ENCODE peak calls at places on chromosomes 6 and 20, in seven cellular contexts. P, Z, N, W, C, Y and F are unnamed samples.
A peak's percentile ranks its signal among the peaks of the same experiment; 100 is the strongest.

GRCh38 chr20:31666258-31667042 is 28.7 kb downstream of the COX4I2 start:
- DNase-seq in W (no peak), C (peak; percentile 66), Y (no peak), P (no peak), Z (peak; percentile 64), N (no peak), F (no peak)

GRCh38 chr6:48928937-48929336 is 534.1 kb downstream of the MMUT start:
- DNase-seq in P (no peak), N (no peak), W (peak; percentile 7), C (no peak), Y (no peak), Z (no peak), F (no peak)

GRCh38 chr20:49987868-49988690 is 5.3 kb downstream of the SNAI1 start:
- DNase-seq in Y (no peak), P (no peak), N (no peak), Z (no peak), C (no peak), W (peak; percentile 66), F (no peak)

GRCh38 chr20:10790013-10790412 is 116.2 kb upstream of the JAG1 start:
- DNase-seq in N (no peak), W (no peak), P (no peak), Y (no peak), C (no peak), Z (no peak), F (no peak)

GRCh38 chr20:63056236-63057132 is 49.7 kb upstream of the BHLHE23 start:
- DNase-seq in W (peak; percentile 59), N (peak; percentile 52), P (peak; percentile 41), Y (peak; percentile 22), C (peak; percentile 94), Z (peak; percentile 45), F (peak; percentile 77)

GRCh38 chr20:38109657-38110524 is 55.2 kb downstream of the TGM2 start:
- DNase-seq in N (no peak), P (no peak), Y (peak; percentile 96), Z (peak; percentile 83), C (peak; percentile 23), W (peak; percentile 91), F (no peak)

GRCh38 chr6:11389977-11390376 is 147.6 kb upstream of the TMEM170B start:
- DNase-seq in P (no peak), Z (no peak), C (no peak), Y (no peak), N (no peak), W (no peak), F (no peak)

GRCh38 chr6:157925771-157926170 is 55.9 kb upstream of the SYNJ2 start:
- DNase-seq in N (no peak), W (no peak), Y (no peak), C (no peak), P (no peak), Z (no peak), F (no peak)

GRCh38 chr20:11754451-11754850 is 163.2 kb upstream of the BTBD3 start:
- DNase-seq in C (no peak), Z (no peak), Y (no peak), N (no peak), P (no peak), W (no peak), F (no peak)

GRCh38 chr6:44388135-44388487 is 605 bp downstream of the CDC5L start:
- DNase-seq in Y (no peak), C (no peak), Z (no peak), P (no peak), W (no peak), N (no peak), F (no peak)

GRCh38 chr6:85460951-85461805 is 11.3 kb downstream of the NT5E start:
- DNase-seq in C (no peak), Z (no peak), N (no peak), P (peak; percentile 36), Y (peak; percentile 28), W (peak; percentile 68), F (no peak)

GRCh38 chr6:169959129-169960002 is 207.9 kb downstream of the ERMARD start:
- DNase-seq in Y (no peak), W (no peak), Z (no peak), P (peak; percentile 37), C (peak; percentile 45), N (peak; percentile 17), F (peak; percentile 38)

GRCh38 chr6:81450180-81450579 is 302.3 kb downstream of the TENT5A start:
- DNase-seq in Z (no peak), W (peak; percentile 90), P (no peak), Y (peak; percentile 89), N (no peak), C (no peak), F (no peak)

GRCh38 chr6:43070028-43070632 is 6.0 kb upstream of the PTK7 start:
- DNase-seq in W (peak; percentile 77), Y (no peak), P (no peak), Z (no peak), N (peak; percentile 54), C (peak; percentile 71), F (no peak)

GRCh38 chr20:41248371-41249024 is 69.0 kb downstream of the ZHX3 start:
- DNase-seq in N (no peak), C (no peak), W (no peak), Z (no peak), P (no peak), Y (no peak), F (no peak)

GRCh38 chr6:6629416-6629815 is 40.9 kb downstream of the LY86 start:
- DNase-seq in Z (no peak), P (no peak), Y (peak; percentile 1), C (peak; percentile 24), W (peak; percentile 14), N (no peak), F (no peak)

GRCh38 chr6:71496018-71496800 is 207.6 kb downstream of the OGFRL1 start:
- DNase-seq in C (no peak), Z (no peak), P (no peak), N (no peak), Y (no peak), W (no peak), F (no peak)

GRCh38 chr6:3348821-3349220 is 90.1 kb downstream of the PSMG4 start:
- DNase-seq in C (no peak), N (no peak), Z (no peak), P (no peak), Y (no peak), W (no peak), F (no peak)

GRCh38 chr20:50259705-50260479 is 69.3 kb downstream of the CEBPB start:
- DNase-seq in C (no peak), P (no peak), Y (no peak), Z (peak; percentile 83), N (peak; percentile 11), W (peak; percentile 31), F (no peak)

GRCh38 chr20:3854462-3854870 is 7.8 kb downstream of the MAVS start:
- DNase-seq in C (no peak), Z (no peak), Y (no peak), P (no peak), W (no peak), N (no peak), F (no peak)

GRCh38 chr20:4062721-4063606 is 47.6 kb upstream of the RNF24 start:
- DNase-seq in C (peak; percentile 43), Z (no peak), P (no peak), W (no peak), N (no peak), Y (no peak), F (no peak)

GRCh38 chr6:142737368-142738060 is 207.5 kb downstream of the HIVEP2 start:
- DNase-seq in W (peak; percentile 67), Y (no peak), Z (no peak), C (no peak), N (no peak), P (no peak), F (no peak)

GRCh38 chr6:157570752-157571151 is 189.8 kb downstream of the ZDHHC14 start:
- DNase-seq in P (no peak), Y (no peak), C (no peak), N (no peak), W (no peak), Z (no peak), F (no peak)

GRCh38 chr6:26431258-26432162 is 8.8 kb upstream of the BTN3A3 start:
- DNase-seq in Y (no peak), C (no peak), P (no peak), Z (no peak), W (peak; percentile 83), N (no peak), F (no peak)

GRCh38 chr6:72324591-72324990 is 297.3 kb upstream of the KCNQ5 start:
- DNase-seq in Z (no peak), C (no peak), Y (no peak), P (no peak), W (no peak), N (no peak), F (no peak)

GRCh38 chr6:163751032-163751525 is 336.6 kb downstream of the QKI start:
- DNase-seq in N (no peak), Y (no peak), P (no peak), Z (no peak), W (no peak), C (peak; percentile 69), F (no peak)

GRCh38 chr6:123659960-123660748 is 23.4 kb upstream of the TRDN start:
- DNase-seq in W (no peak), C (no peak), P (no peak), Y (no peak), Z (no peak), N (no peak), F (no peak)

GRCh38 chr20:32743237-32744112 is at the start of gene COMMD7:
- DNase-seq in W (peak; percentile 78), P (peak; percentile 86), Y (peak; percentile 28), Z (peak; percentile 82), C (peak; percentile 94), N (peak; percentile 59), F (peak; percentile 90)

GRCh38 chr6:117674991-117675657 is at the start of gene NUS1:
- DNase-seq in P (peak; percentile 98), C (peak; percentile 99), W (peak; percentile 100), Z (peak; percentile 98), Y (peak; percentile 97), N (peak; percentile 96), F (peak; percentile 98)

GRCh38 chr6:159130846-159131245 is 38.4 kb upstream of the FNDC1 start:
- DNase-seq in Z (no peak), N (no peak), Y (no peak), W (no peak), P (no peak), C (no peak), F (no peak)

GRCh38 chr20:51132286-51132810 is 109.4 kb upstream of the KCNG1 start:
- DNase-seq in P (no peak), Y (no peak), W (peak; percentile 47), N (no peak), C (peak; percentile 35), Z (no peak), F (peak; percentile 8)

GRCh38 chr6:113833537-113833936 is 23.6 kb upstream of the MARCKS start:
- DNase-seq in Y (peak; percentile 52), C (no peak), Z (no peak), W (peak; percentile 86), N (no peak), P (no peak), F (no peak)

GRCh38 chr20:37565134-37565811 is 37.6 kb upstream of the BLCAP start:
- DNase-seq in P (no peak), C (no peak), W (no peak), N (peak; percentile 81), Y (no peak), Z (no peak), F (no peak)

GRCh38 chr6:34195726-34196115 is 41.0 kb upstream of the HMGA1 start:
- DNase-seq in P (no peak), Y (no peak), Z (no peak), N (no peak), W (no peak), C (peak; percentile 43), F (no peak)

GRCh38 chr6:32175711-32176475 is at the start of gene AGPAT1:
- DNase-seq in Z (peak; percentile 99), N (peak; percentile 95), C (peak; percentile 99), Y (peak; percentile 98), P (peak; percentile 99), W (peak; percentile 95), F (peak; percentile 97)

GRCh38 chr20:24730750-24731149 is 218.3 kb upstream of the CST7 start:
- DNase-seq in W (no peak), C (peak; percentile 14), P (no peak), Z (no peak), Y (no peak), N (no peak), F (no peak)